ENCODE peak calls at places on chromosomes 16 and 17, in six cellular contexts. P, Y, M, E, J and K are unnamed samples.

GRCh38 chr17:49574945-49575523 is 637 bp upstream of the NXPH3 start:
- DNase-seq in M (no peak), J (no peak), Y (no peak), P (no peak), E (no peak), K (no peak)

GRCh38 chr17:77423589-77424451 is 283.1 kb downstream of the SEC14L1 start:
- DNase-seq in E (peak; percentile 94), M (no peak), P (peak; percentile 75), Y (peak; percentile 93), J (peak; percentile 88), K (no peak)

GRCh38 chr16:12423151-12423550 is 380.5 kb downstream of the CPPED1 start:
- DNase-seq in Y (no peak), M (no peak), E (no peak), J (no peak), P (no peak), K (no peak)

GRCh38 chr16:88730632-88731607 is 24.6 kb downstream of the CTU2 start:
- DNase-seq in E (no peak), J (no peak), M (no peak), P (no peak), Y (no peak), K (no peak)

GRCh38 chr16:3513892-3514600 is 13.2 kb downstream of the CLUAP1 start:
- DNase-seq in P (no peak), M (no peak), E (no peak), J (no peak), Y (peak; percentile 43), K (no peak)

GRCh38 chr16:28497386-28497785 is 2.9 kb downstream of the APOBR start:
- DNase-seq in P (no peak), E (no peak), J (no peak), Y (no peak), M (no peak), K (no peak)

GRCh38 chr17:45108051-45108450 is 24.3 kb downstream of the PLCD3 start:
- DNase-seq in M (no peak), P (no peak), J (no peak), E (no peak), Y (no peak), K (no peak)

GRCh38 chr17:28712037-28712704 is 483 bp upstream of the PROCA1 start:
- DNase-seq in Y (no peak), P (peak; percentile 66), E (no peak), J (peak; percentile 55), M (no peak), K (no peak)

GRCh38 chr17:6708357-6708961 is 4.7 kb downstream of the SLC13A5 start:
- DNase-seq in P (no peak), M (no peak), Y (no peak), E (no peak), J (no peak), K (no peak)

GRCh38 chr16:2151188-2152091 is 3.0 kb downstream of the RAB26 start:
- DNase-seq in E (no peak), Y (no peak), P (no peak), J (no peak), M (no peak), K (no peak)
- H3K4me3 ChIP-seq in E (no peak overlapping the region), Y (peak overlapping the region; percentile 5), P (no peak overlapping the region), J (no peak overlapping the region), M (no peak overlapping the region), K (peak overlapping the region; percentile 98)

DNA sequence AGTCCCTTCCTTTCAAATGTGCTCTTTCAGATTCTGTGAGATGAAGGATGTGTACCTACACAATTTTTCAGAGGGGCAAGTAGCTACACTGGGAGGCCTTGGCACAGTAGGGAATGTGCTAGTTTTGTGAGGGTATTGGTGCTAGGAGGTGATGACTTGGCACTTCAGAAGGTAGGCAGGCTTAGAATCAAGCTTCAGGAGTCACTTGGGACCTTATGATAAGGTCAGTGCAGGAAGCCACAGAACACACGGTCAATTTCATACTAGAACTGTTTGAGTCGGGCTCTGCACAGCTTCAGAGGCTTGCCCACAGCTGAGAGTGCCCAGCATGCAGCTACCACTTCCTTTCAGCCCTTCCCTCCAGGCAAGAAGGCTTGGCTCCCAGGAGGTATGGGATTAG is 6.1 kb downstream of the CMTM1 start:
- DNase-seq in P (no peak), Y (no peak), J (no peak), E (no peak), M (no peak), K (no peak)
- H3K4me3 ChIP-seq in P (no peak overlapping the region), Y (no peak overlapping the region), J (no peak overlapping the region), E (no peak overlapping the region), M (no peak overlapping the region), K (no peak overlapping the region)

GRCh38 chr17:48564200-48565023 is 13.7 kb downstream of the HOXB4 start:
- DNase-seq in M (no peak), P (no peak), Y (no peak), E (no peak), J (no peak), K (no peak)
- H3K4me3 ChIP-seq in M (no peak overlapping the region), P (no peak overlapping the region), Y (peak overlapping the region; percentile 40), E (peak overlapping the region; percentile 36), J (no peak overlapping the region), K (no peak overlapping the region)

GRCh38 chr17:76350463-76350862 is 3.3 kb downstream of the PRPSAP1 start:
- DNase-seq in J (no peak), M (no peak), P (no peak), E (no peak), Y (no peak), K (no peak)
- H3K4me3 ChIP-seq in J (no peak overlapping the region), M (no peak overlapping the region), P (no peak overlapping the region), E (no peak overlapping the region), Y (no peak overlapping the region), K (no peak overlapping the region)

GRCh38 chr17:17724307-17724921 is 43.2 kb downstream of the RAI1 start:
- DNase-seq in J (peak; percentile 64), M (no peak), Y (peak; percentile 64), P (no peak), E (peak; percentile 71), K (no peak)
- H3K4me3 ChIP-seq in J (peak overlapping the region; percentile 21), M (no peak overlapping the region), Y (peak overlapping the region; percentile 65), P (no peak overlapping the region), E (peak overlapping the region; percentile 52), K (peak overlapping the region; percentile 57)

GRCh38 chr17:66602659-66603363 is 232.1 kb upstream of the CACNG5 start:
- DNase-seq in M (no peak), J (peak; percentile 16), E (no peak), P (no peak), Y (peak; percentile 25), K (no peak)
- H3K4me3 ChIP-seq in M (no peak overlapping the region), J (no peak overlapping the region), E (no peak overlapping the region), P (no peak overlapping the region), Y (no peak overlapping the region), K (no peak overlapping the region)

DNA sequence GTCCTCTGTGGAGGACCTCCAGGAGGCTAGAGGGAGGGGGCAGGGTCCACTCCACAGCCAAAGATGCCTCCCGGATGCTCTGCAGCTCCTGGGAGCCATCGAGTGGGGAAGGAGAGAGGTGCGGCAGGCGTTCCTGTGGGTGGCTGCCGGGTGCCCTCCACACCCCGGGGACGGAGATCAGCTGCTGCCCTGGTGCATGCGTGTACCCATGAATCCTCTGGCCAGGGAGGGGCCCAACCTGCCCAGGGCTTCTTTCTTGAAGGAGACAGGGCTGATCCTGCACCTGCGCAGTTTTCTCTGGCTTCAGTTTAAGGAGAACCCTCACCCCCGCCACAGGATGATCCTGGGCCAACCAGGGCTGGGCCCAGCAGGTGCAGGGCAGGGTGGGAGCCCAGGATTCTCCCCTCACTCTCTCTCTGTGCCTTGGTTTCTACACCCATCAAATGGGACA is 33.5 kb upstream of the DOC2B start:
- DNase-seq in J (no peak), P (peak; percentile 71), M (peak; percentile 64), E (no peak), Y (no peak), K (no peak)
- H3K4me3 ChIP-seq in J (no peak overlapping the region), P (no peak overlapping the region), M (no peak overlapping the region), E (no peak overlapping the region), Y (no peak overlapping the region), K (peak overlapping the region; percentile 67)

GRCh38 chr17:79840204-79840988 is 1.2 kb upstream of the CBX4 start:
- DNase-seq in E (peak; percentile 42), M (peak; percentile 59), P (peak; percentile 69), J (peak; percentile 52), Y (peak; percentile 75), K (no peak)
- H3K4me3 ChIP-seq in E (peak overlapping the region; percentile 55), M (no peak overlapping the region), P (no peak overlapping the region), J (peak overlapping the region; percentile 47), Y (no peak overlapping the region), K (no peak overlapping the region)

GRCh38 chr16:78630102-78630501 is 530.6 kb downstream of the WWOX start:
- DNase-seq in J (no peak), Y (peak; percentile 6), E (no peak), M (no peak), P (no peak), K (no peak)
- H3K4me3 ChIP-seq in J (no peak overlapping the region), Y (no peak overlapping the region), E (no peak overlapping the region), M (no peak overlapping the region), P (no peak overlapping the region), K (no peak overlapping the region)